ENCODE peak calls at places on chromosomes 6 and 20, in six cellular contexts. A is stomach, P is HepG2, T is SK-N-SH, N is ovary, O is A549. R is an unnamed sample. For H3K4me1, the result is how much of the 10 kb centered on the place peaks cover.

GRCh38 chr6:69584536-69584912 is 212.3 kb downstream of the LMBRD1 start:
- DNase-seq in N (no peak), P (no peak), O (no peak), A (no peak), T (peak), R (no peak)

GRCh38 chr20:24977336-24977735 is 15.2 kb downstream of the APMAP start:
- DNase-seq in A (no peak), P (no peak), O (no peak), T (no peak), N (no peak), R (no peak)

GRCh38 chr20:25325997-25326396 is 64.6 kb downstream of the ABHD12 start:
- DNase-seq in O (no peak), P (no peak), N (no peak), A (no peak), T (no peak), R (no peak)

GRCh38 chr6:37049990-37050853 is 44.8 kb downstream of the FGD2 start:
- DNase-seq in A (peak), O (no peak), N (no peak), P (no peak), T (no peak), R (no peak)

GRCh38 chr20:59042796-59043621 is 423 bp upstream of the PRELID3B start:
- DNase-seq in T (peak), P (peak), N (peak), A (peak), O (peak), R (peak)

GRCh38 chr20:62236997-62237771 is 1.1 kb upstream of the OSBPL2 start:
- DNase-seq in N (no peak), A (no peak), P (peak), T (no peak), O (no peak), R (no peak)

GRCh38 chr20:41523857-41524256 is 94.3 kb downstream of the CHD6 start:
- DNase-seq in P (no peak), T (no peak), N (no peak), O (no peak), A (no peak), R (no peak)

GRCh38 chr6:108622601-108623335 is 62.1 kb downstream of the FOXO3 start:
- DNase-seq in N (no peak), T (peak), A (no peak), P (no peak), O (no peak), R (peak)

GRCh38 chr6:35083507-35083906 is 57.6 kb downstream of the TCP11 start:
- DNase-seq in N (peak), P (no peak), T (peak), A (no peak), O (no peak), R (no peak)

GRCh38 chr20:13852321-13852720 is 67.5 kb downstream of the NDUFAF5 start:
- DNase-seq in O (no peak), P (no peak), T (no peak), A (no peak), N (no peak), R (no peak)

GRCh38 chr6:108983151-108983550 is 111.5 kb downstream of the SESN1 start:
- DNase-seq in P (no peak), T (no peak), A (no peak), O (no peak), N (no peak), R (no peak)

GRCh38 chr6:103409475-103409874 is 1450.2 kb downstream of the HACE1 start:
- DNase-seq in O (no peak), P (no peak), A (no peak), T (no peak), N (no peak), R (no peak)

GRCh38 chr6:52984247-52984646 is 10.8 kb downstream of the GSTA4 start:
- DNase-seq in P (no peak), O (no peak), T (no peak), A (no peak), N (no peak), R (no peak)

GRCh38 chr6:31197559-31198305 is 27.2 kb upstream of the POU5F1 start:
- DNase-seq in P (peak), T (peak), O (peak), N (peak), A (peak), R (peak)

GRCh38 chr20:6162239-6162638 is 39.4 kb upstream of the FERMT1 start:
- DNase-seq in A (no peak), N (no peak), T (no peak), P (no peak), O (no peak), R (peak)

GRCh38 chr6:45105170-45105820 is 222.8 kb upstream of the RUNX2 start:
- DNase-seq in O (no peak), P (no peak), T (no peak), N (no peak), A (no peak), R (no peak)

GRCh38 chr6:40899684-40900155 is 139.3 kb downstream of the UNC5CL start:
- DNase-seq in T (no peak), O (no peak), N (no peak), A (peak), P (peak), R (no peak)

GRCh38 chr6:128463942-128464341 is 56.5 kb downstream of the PTPRK start:
- DNase-seq in P (no peak), T (no peak), O (no peak), N (no peak), A (no peak), R (no peak)

GRCh38 chr20:1933465-1933870 is 38.3 kb downstream of the SIRPA start:
- DNase-seq in O (no peak), N (peak), T (peak), P (no peak), A (no peak), R (no peak)

GRCh38 chr20:62336329-62336728 is 30.8 kb downstream of the LAMA5 start:
- DNase-seq in P (no peak), N (no peak), T (no peak), O (no peak), A (no peak), R (no peak)

GRCh38 chr6:11527274-11527870 is 10.2 kb upstream of the TMEM170B start:
- DNase-seq in A (no peak), P (no peak), O (no peak), T (no peak), N (no peak), R (no peak)

GRCh38 chr6:3516094-3516493 is 59.2 kb upstream of the SLC22A23 start:
- DNase-seq in T (no peak), O (no peak), A (no peak), N (no peak), P (no peak), R (no peak)

GRCh38 chr6:22926613-22927348 is 357.4 kb downstream of the HDGFL1 start:
- DNase-seq in N (no peak), T (peak), O (no peak), A (no peak), P (no peak), R (no peak)

GRCh38 chr20:51318058-51318960 is 224.2 kb downstream of the NFATC2 start:
- DNase-seq in O (peak), P (peak), N (peak), A (peak), T (peak), R (no peak)

GRCh38 chr20:5586720-5587119 is 163.5 kb upstream of the SHLD1 start:
- DNase-seq in T (no peak), A (no peak), N (no peak), P (no peak), O (no peak), R (no peak)

GRCh38 chr6:51098246-51098645 is 279.6 kb downstream of the TFAP2B start:
- DNase-seq in P (no peak), A (no peak), O (no peak), T (no peak), N (no peak), R (no peak)

GRCh38 chr6:120473804-120474203 is 860.5 kb downstream of the TBC1D32 start:
- DNase-seq in P (no peak), N (no peak), T (no peak), A (no peak), O (no peak), R (no peak)

GRCh38 chr6:25973923-25974555 is 11.4 kb downstream of the TRIM38 start:
- DNase-seq in N (no peak), T (no peak), O (no peak), A (peak), P (no peak), R (no peak)

GRCh38 chr20:23419995-23420901 is 1.0 kb downstream of the NAPB start:
- DNase-seq in N (peak), P (peak), T (peak), A (peak), O (peak), R (no peak)

GRCh38 chr6:15663057-15663638 is 320 bp upstream of the DTNBP1 start:
- DNase-seq in N (no peak), A (no peak), T (peak), O (peak), P (no peak), R (no peak)

GRCh38 chr20:45459606-45460005 is 9.9 kb upstream of the WFDC2 start:
- DNase-seq in P (no peak), N (no peak), O (peak), T (peak), A (no peak), R (no peak)

GRCh38 chr6:71197267-71197666 is 91.3 kb upstream of the OGFRL1 start:
- DNase-seq in O (no peak), P (no peak), N (no peak), A (no peak), T (no peak), R (no peak)

GRCh38 chr6:137659871-137660270 is 165.7 kb upstream of the OLIG3 start:
- DNase-seq in A (peak), N (no peak), O (no peak), P (peak), T (no peak), R (no peak)

GRCh38 chr6:111841822-111842221 is 31.4 kb downstream of the FYN start:
- DNase-seq in O (no peak), P (no peak), N (no peak), A (peak), T (no peak), R (peak)

GRCh38 chr6:97394160-97394748 is 111.2 kb upstream of the MMS22L start:
- DNase-seq in O (peak), N (no peak), A (peak), P (peak), T (peak), R (peak)

GRCh38 chr6:132236744-132237143 is 164.5 kb downstream of the MOXD1 start:
- DNase-seq in N (no peak), P (no peak), A (no peak), O (no peak), T (no peak), R (no peak)

GRCh38 chr20:16599257-16599656 is 26.0 kb upstream of the KIF16B start:
- DNase-seq in O (no peak), T (no peak), P (no peak), A (no peak), N (no peak), R (no peak)

GRCh38 chr20:4256886-4257285 is 241.5 kb upstream of the RNF24 start:
- DNase-seq in A (no peak), P (no peak), T (no peak), O (no peak), N (no peak), R (no peak)

GRCh38 chr20:32282461-32282860 is 5.0 kb downstream of the KIF3B start:
- DNase-seq in T (no peak), A (peak), O (no peak), N (no peak), P (no peak), R (no peak)

GRCh38 chr6:13354331-13355042 is 26.1 kb upstream of the TBC1D7 start:
- DNase-seq in P (no peak), T (no peak), O (no peak), A (no peak), N (no peak), R (no peak)
- TF ChIP-seq EP300 in P (no peak), T (no peak), O (no peak), A (no peak), N (no peak), R (no peak)

GRCh38 chr6:27688014-27688586 is 215.2 kb upstream of the ZNF184 start:
- DNase-seq in A (peak), N (peak), O (peak), T (peak), P (peak), R (peak)
- H3K27ac ChIP-seq in A (no peak), N (peak), O (peak), T (peak), P (peak), R (no peak)

DNA sequence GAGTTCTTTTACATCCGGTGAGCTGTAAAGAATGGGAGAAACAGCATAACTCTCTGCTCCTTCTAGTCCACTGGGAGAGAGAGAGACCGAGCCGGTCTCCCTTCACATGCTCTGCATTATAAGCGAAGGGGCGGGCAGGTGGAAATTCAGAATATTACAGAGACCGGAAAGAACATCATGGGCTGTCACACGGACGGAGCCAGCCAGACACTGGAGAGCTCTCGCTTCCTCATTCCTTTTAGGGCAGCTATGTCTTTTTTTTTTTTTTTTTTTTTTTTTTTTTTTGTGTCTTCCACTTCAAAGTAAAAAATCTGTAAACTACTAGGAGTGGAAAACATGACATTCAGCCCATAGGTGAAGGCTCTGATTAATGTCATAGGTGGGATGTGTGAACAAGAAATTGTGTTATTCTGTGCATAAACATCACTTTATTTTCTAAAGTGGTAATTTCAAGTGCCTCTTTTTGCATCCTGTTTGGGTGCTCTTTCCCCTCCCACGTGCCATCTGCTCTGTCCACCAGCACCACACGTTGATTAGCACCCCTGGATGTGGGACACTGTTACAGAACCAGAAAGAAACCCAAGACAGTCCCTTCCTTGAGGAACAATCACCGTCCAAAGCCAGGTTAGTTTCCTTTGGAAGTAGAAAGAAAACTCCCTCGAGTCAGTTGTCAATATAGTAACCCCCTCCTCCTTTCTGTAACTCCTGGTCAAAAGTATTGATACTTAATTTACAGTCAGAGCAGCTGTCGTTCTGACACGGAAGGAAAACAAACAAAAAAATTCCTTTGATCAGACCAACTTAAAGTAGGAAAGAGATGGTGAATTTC is at the start of gene TAGAP:
- DNase-seq in N (peak), T (peak), A (peak), O (no peak), P (no peak), R (peak)
- H3K4me1 ChIP-seq in N (under half), T (under half), A (under half), O (under half), P (under half), R (under half)

DNA sequence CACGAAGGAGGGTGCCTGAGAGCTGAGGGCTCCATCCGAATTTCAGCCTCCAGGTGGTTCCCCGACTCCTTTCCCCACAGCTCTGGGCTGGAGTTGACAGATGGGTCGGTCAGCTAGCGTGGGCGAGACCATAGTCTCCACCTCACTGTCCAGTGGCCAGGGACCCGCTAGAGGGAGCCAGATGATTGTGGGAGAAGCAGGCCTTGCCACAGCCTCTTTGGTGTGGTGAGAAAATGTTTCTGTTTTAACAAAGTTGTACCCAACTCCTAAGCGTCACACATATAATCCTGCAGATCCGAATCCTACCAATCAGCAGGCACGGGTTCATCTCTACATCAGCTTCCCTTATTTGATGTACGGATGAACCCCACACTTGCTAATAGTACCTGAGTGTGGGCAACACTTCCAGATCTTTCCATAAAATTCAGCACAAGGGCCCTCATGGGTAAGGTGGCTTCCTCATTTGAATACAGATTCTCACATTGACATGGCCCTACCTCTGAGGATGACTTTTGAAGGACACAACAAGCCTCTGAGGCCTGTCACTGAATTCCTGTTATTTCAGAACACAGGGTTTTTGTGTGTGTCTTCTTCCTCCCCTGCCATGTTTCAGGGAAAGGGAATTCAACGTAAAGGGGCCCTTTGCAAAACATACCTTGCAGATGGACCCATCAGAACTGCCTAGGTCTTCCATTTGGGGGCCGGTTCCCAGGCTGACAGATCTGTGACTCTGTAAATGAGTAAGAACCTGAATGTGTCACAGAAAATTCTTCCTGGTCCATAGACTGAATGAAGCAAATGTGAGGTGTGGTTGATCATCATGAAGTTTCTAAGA is 103.2 kb upstream of the DUSP22 start:
- DNase-seq in P (peak), A (peak), T (peak), O (peak), N (peak), R (peak)
- TF ChIP-seq EP300 in P (no peak), A (no peak), T (no peak), O (no peak), N (no peak), R (no peak)

DNA sequence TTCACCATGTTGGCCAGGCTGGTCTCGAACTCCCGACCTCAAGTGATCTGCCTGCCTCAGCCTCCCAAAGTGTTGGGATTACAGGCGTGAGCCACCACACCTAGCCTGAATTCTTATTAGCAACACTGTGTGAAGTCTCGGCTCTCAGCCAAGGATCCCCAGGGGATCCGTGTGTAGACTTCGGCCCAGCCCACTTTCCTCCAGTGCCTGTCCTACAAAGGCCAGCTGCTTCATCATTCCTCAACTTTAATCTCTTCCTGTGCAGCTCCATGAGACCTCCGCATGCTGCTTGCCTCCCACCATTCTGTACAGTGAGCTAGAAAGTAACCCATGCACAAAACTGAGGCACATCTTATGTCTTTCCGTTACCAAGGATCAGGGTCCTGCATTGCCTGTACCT is 71.8 kb downstream of the SAMD3 start:
- DNase-seq in O (no peak), P (no peak), T (no peak), N (no peak), A (no peak), R (no peak)
- H3K27ac ChIP-seq in O (no peak), P (no peak), T (no peak), N (no peak), A (no peak), R (no peak)

GRCh38 chr6:125989631-125990030 is 3.3 kb downstream of the TRMT11 start:
- DNase-seq in N (no peak), T (no peak), O (no peak), P (peak), A (no peak), R (no peak)
- H3K4me1 ChIP-seq in N (under half), T (under half), O (under half), P (half or more), A (under half), R (under half)

DNA sequence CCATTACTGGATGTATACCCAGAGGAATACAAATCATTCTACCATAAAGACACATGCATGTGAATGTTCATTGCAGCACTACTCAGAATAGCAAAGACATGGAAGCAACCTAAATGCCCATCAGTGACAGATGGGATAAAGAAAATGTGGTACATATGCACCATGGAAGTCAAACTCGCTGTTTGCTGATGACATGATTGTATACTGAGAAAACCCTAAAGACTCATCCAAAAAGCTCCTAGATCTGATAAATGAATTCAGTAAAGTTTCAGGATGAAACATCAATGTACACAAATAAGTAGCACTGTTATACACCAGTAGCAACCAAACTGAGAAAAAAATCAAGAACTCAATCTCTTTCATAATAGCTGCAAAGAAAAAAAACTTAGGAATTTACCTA is 197.0 kb downstream of the ADGB start:
- DNase-seq in T (no peak), P (no peak), A (no peak), O (no peak), N (no peak), R (no peak)
- TF ChIP-seq EP300 in T (no peak), P (no peak), A (no peak), O (no peak), N (no peak), R (no peak)

DNA sequence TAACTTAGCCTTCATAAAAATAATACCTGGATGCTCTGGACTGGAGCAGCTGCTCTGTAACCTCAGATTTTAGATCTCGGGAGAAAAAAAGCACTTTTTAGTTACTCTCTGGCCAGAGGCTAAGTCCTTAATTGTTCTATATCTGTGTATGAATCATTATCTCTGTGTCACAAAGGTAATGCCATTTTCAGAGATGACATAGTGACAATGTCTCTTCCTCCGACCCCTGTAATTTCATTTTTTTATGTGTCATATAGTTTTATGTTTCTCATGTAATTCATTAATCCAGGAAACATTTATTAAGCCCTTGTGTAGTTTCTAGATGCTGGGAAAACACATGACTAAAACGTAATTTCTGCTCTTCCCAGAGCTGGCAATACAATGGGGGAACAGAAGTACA is 55.6 kb downstream of the SENP6 start:
- DNase-seq in O (no peak), A (no peak), T (peak), P (no peak), N (no peak), R (no peak)
- H3K27ac ChIP-seq in O (no peak), A (no peak), T (peak), P (no peak), N (no peak), R (no peak)